ENCODE peak calls at places on chromosome 10, in ten cellular contexts. One of them, this sample, is unnamed.
A peak's percentile ranks its signal among the peaks of the same experiment; 100 is the strongest.

GRCh38 chr10:87095241-87095945 is 387 bp downstream of the SHLD2 start:
- DNase-seq in kidney epithelial cell: no peak
- DNase-seq in endothelial cell: peak; percentile 77
- DNase-seq in AG04450: peak; percentile 56
- DNase-seq in glutamatergic neuron: peak; percentile 78
- DNase-seq in GM20000: peak; percentile 84
- DNase-seq in transverse colon: peak; percentile 85
- DNase-seq in foreskin fibroblast: peak; percentile 86
- DNase-seq in PC-3: peak; percentile 59
- DNase-seq in HCT116: peak; percentile 35
- DNase-seq in this sample: peak; percentile 68

GRCh38 chr10:43415544-43415943 is 6.6 kb upstream of the HNRNPF start:
- DNase-seq in transverse colon: no peak
- DNase-seq in endothelial cell: no peak
- DNase-seq in PC-3: no peak
- DNase-seq in foreskin fibroblast: no peak
- DNase-seq in HCT116: no peak
- DNase-seq in GM20000: no peak
- DNase-seq in AG04450: no peak
- DNase-seq in kidney epithelial cell: no peak
- DNase-seq in glutamatergic neuron: no peak
- DNase-seq in this sample: no peak

GRCh38 chr10:5861269-5862031 is 28.2 kb downstream of the ANKRD16 start:
- DNase-seq in foreskin fibroblast: peak; percentile 78
- DNase-seq in GM20000: no peak
- DNase-seq in kidney epithelial cell: no peak
- DNase-seq in PC-3: peak; percentile 76
- DNase-seq in AG04450: peak; percentile 47
- DNase-seq in HCT116: peak; percentile 78
- DNase-seq in transverse colon: no peak
- DNase-seq in glutamatergic neuron: no peak
- DNase-seq in endothelial cell: no peak
- DNase-seq in this sample: no peak

GRCh38 chr10:120456626-120457430 is at the start of gene PLPP4:
- DNase-seq in GM20000: peak; percentile 59
- DNase-seq in PC-3: peak; percentile 53
- DNase-seq in endothelial cell: peak; percentile 35
- DNase-seq in HCT116: no peak
- DNase-seq in AG04450: no peak
- DNase-seq in foreskin fibroblast: no peak
- DNase-seq in glutamatergic neuron: peak; percentile 63
- DNase-seq in kidney epithelial cell: no peak
- DNase-seq in transverse colon: no peak
- DNase-seq in this sample: peak; percentile 45

GRCh38 chr10:103545771-103546281 is 52.3 kb downstream of the NEURL1 start:
- DNase-seq in AG04450: no peak
- DNase-seq in HCT116: no peak
- DNase-seq in glutamatergic neuron: no peak
- DNase-seq in kidney epithelial cell: no peak
- DNase-seq in endothelial cell: no peak
- DNase-seq in foreskin fibroblast: no peak
- DNase-seq in GM20000: peak; percentile 2
- DNase-seq in PC-3: no peak
- DNase-seq in transverse colon: no peak
- DNase-seq in this sample: no peak

GRCh38 chr10:103766751-103767509 is 88.4 kb downstream of the SH3PXD2A start:
- DNase-seq in endothelial cell: no peak
- DNase-seq in GM20000: no peak
- DNase-seq in glutamatergic neuron: no peak
- DNase-seq in kidney epithelial cell: no peak
- DNase-seq in PC-3: no peak
- DNase-seq in HCT116: no peak
- DNase-seq in foreskin fibroblast: no peak
- DNase-seq in transverse colon: no peak
- DNase-seq in AG04450: no peak
- DNase-seq in this sample: no peak

GRCh38 chr10:19651549-19651948 is 164.7 kb upstream of the PLXDC2 start:
- DNase-seq in endothelial cell: no peak
- DNase-seq in glutamatergic neuron: no peak
- DNase-seq in PC-3: no peak
- DNase-seq in foreskin fibroblast: peak; percentile 78
- DNase-seq in kidney epithelial cell: no peak
- DNase-seq in AG04450: peak; percentile 87
- DNase-seq in HCT116: no peak
- DNase-seq in GM20000: no peak
- DNase-seq in transverse colon: no peak
- DNase-seq in this sample: no peak

GRCh38 chr10:63375859-63376258 is 89.9 kb downstream of the JMJD1C start:
- DNase-seq in kidney epithelial cell: no peak
- DNase-seq in endothelial cell: no peak
- DNase-seq in glutamatergic neuron: no peak
- DNase-seq in AG04450: no peak
- DNase-seq in HCT116: no peak
- DNase-seq in PC-3: no peak
- DNase-seq in foreskin fibroblast: peak; percentile 67
- DNase-seq in transverse colon: no peak
- DNase-seq in GM20000: no peak
- DNase-seq in this sample: no peak

GRCh38 chr10:78575400-78575799 is 493.4 kb upstream of the ZMIZ1 start:
- DNase-seq in glutamatergic neuron: no peak
- DNase-seq in kidney epithelial cell: no peak
- DNase-seq in GM20000: no peak
- DNase-seq in transverse colon: no peak
- DNase-seq in AG04450: no peak
- DNase-seq in endothelial cell: no peak
- DNase-seq in foreskin fibroblast: no peak
- DNase-seq in PC-3: no peak
- DNase-seq in HCT116: no peak
- DNase-seq in this sample: no peak

GRCh38 chr10:104897679-104898078 is 256.6 kb downstream of the SORCS3 start:
- DNase-seq in PC-3: no peak
- DNase-seq in GM20000: no peak
- DNase-seq in HCT116: no peak
- DNase-seq in AG04450: no peak
- DNase-seq in glutamatergic neuron: no peak
- DNase-seq in foreskin fibroblast: no peak
- DNase-seq in endothelial cell: no peak
- DNase-seq in transverse colon: no peak
- DNase-seq in kidney epithelial cell: no peak
- DNase-seq in this sample: no peak

GRCh38 chr10:114096864-114097263 is 53.2 kb downstream of the ADRB1 start:
- DNase-seq in glutamatergic neuron: no peak
- DNase-seq in AG04450: no peak
- DNase-seq in GM20000: no peak
- DNase-seq in foreskin fibroblast: no peak
- DNase-seq in PC-3: no peak
- DNase-seq in transverse colon: no peak
- DNase-seq in endothelial cell: no peak
- DNase-seq in kidney epithelial cell: no peak
- DNase-seq in HCT116: no peak
- DNase-seq in this sample: no peak

GRCh38 chr10:90088008-90088322 is 386.6 kb downstream of the KIF20B start:
- DNase-seq in foreskin fibroblast: no peak
- DNase-seq in PC-3: no peak
- DNase-seq in transverse colon: no peak
- DNase-seq in endothelial cell: no peak
- DNase-seq in kidney epithelial cell: no peak
- DNase-seq in GM20000: no peak
- DNase-seq in AG04450: no peak
- DNase-seq in HCT116: no peak
- DNase-seq in glutamatergic neuron: no peak
- DNase-seq in this sample: no peak

GRCh38 chr10:90089724-90090123 is 388.3 kb downstream of the KIF20B start:
- DNase-seq in HCT116: no peak
- DNase-seq in endothelial cell: no peak
- DNase-seq in kidney epithelial cell: no peak
- DNase-seq in foreskin fibroblast: no peak
- DNase-seq in GM20000: no peak
- DNase-seq in glutamatergic neuron: no peak
- DNase-seq in PC-3: no peak
- DNase-seq in transverse colon: no peak
- DNase-seq in AG04450: no peak
- DNase-seq in this sample: no peak

GRCh38 chr10:90087197-90088007 is 386.0 kb downstream of the KIF20B start:
- DNase-seq in glutamatergic neuron: no peak
- DNase-seq in AG04450: no peak
- DNase-seq in endothelial cell: no peak
- DNase-seq in foreskin fibroblast: peak; percentile 75
- DNase-seq in GM20000: peak; percentile 50
- DNase-seq in HCT116: peak; percentile 98
- DNase-seq in transverse colon: no peak
- DNase-seq in kidney epithelial cell: peak; percentile 26
- DNase-seq in PC-3: peak; percentile 87
- DNase-seq in this sample: no peak
- TF ChIP-seq CTCF in glutamatergic neuron: no peak
- TF ChIP-seq CTCF in AG04450: no peak
- TF ChIP-seq CTCF in endothelial cell: no peak
- TF ChIP-seq CTCF in foreskin fibroblast: no peak
- TF ChIP-seq CTCF in GM20000: no peak
- TF ChIP-seq CTCF in HCT116: no peak
- TF ChIP-seq CTCF in transverse colon: no peak
- TF ChIP-seq CTCF in kidney epithelial cell: no peak
- TF ChIP-seq CTCF in PC-3: no peak
- TF ChIP-seq CTCF in this sample: no peak

DNA sequence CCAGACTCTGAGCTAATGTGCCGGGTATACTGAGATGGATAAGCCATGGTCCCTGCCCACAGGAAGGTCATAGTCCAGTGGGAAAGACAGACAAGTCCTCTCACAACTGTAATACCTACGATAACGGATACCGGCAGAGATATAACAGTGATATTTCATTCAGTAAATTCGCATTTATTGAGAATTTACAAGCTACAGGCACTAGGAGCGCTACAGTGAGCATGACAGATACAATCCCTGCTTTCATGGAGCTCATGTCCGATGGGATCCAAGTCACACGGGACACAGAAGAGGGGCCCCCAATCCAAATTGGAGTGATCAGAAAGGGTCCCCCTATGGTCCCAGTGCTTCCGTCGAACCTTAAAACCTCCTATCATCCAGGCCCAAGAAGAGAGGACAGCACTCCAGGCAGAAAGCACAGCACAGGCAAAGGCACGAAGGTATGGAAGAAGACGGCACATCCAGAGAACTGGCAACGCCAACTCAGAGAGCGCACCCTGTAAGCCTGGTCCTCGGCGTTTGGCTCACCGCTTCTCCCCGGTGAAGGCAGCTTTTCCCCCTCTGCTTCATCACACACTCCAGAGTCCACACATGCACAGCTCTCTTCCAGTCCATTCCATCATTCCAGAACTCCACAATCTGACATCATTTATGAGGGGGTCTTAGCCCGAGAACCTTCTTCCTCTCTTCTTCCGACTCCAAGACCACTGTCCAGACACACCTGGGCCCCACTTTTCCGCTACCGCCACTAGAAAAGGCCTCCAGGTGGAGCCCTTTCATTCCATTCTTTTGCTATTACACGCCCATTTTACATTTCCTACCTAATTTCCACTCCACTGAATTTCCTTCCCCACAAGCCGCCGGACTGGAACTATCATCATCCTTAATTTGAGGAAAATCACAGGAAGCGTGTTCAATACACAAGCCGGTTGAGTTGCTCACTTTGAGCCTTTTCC is 47.8 kb upstream of the NKX2-3 start:
- DNase-seq in kidney epithelial cell: no peak
- DNase-seq in PC-3: peak; percentile 53
- DNase-seq in AG04450: no peak
- DNase-seq in transverse colon: no peak
- DNase-seq in HCT116: no peak
- DNase-seq in endothelial cell: peak; percentile 35
- DNase-seq in GM20000: no peak
- DNase-seq in foreskin fibroblast: no peak
- DNase-seq in glutamatergic neuron: no peak
- DNase-seq in this sample: no peak
- TF ChIP-seq CTCF in kidney epithelial cell: peak; percentile 17
- TF ChIP-seq CTCF in PC-3: peak; percentile 60
- TF ChIP-seq CTCF in AG04450: no peak
- TF ChIP-seq CTCF in transverse colon: peak; percentile 39
- TF ChIP-seq CTCF in HCT116: peak; percentile 79
- TF ChIP-seq CTCF in endothelial cell: no peak
- TF ChIP-seq CTCF in GM20000: no peak
- TF ChIP-seq CTCF in foreskin fibroblast: no peak
- TF ChIP-seq CTCF in glutamatergic neuron: no peak
- TF ChIP-seq CTCF in this sample: peak; percentile 63

DNA sequence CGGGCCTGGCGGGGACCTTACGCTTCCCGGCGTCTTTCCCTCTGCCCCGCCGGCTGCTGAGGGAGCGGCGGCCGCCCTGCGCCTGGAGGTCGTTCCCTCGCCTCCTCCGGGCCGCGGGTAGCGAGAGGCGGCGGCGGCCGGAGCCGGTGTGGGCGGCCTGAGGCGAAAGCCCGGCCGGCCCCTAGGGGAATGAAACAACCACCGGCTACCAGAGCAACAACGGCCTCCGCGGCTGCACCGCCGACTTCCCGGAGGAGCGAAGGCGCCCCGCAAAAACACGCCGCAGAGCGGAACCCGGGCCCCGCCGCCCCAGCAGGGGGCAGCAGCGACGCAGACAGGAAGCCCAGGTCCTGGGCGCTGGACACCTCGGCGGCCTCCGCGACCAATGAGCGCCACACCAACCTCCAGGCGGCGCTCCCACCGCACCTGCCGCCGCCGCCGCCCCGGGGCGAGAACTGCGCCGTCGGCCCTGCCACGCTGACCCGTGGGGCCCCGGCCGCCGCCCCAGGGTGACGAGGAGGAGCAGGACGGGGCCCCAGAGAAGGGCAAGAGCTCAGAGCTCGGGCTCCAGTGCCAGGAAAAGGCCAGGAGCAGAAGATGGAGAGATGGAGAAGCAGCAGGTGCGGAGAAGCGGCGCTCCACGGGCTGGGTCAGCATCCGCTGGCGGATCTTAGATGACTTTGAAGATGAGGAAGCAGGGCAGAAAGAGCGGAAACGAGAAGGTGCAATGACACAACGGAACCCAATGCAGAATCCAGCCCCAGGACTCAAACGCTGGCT is 10.4 kb upstream of the ACSM6 start:
- DNase-seq in kidney epithelial cell: peak; percentile 29
- DNase-seq in AG04450: peak; percentile 58
- DNase-seq in foreskin fibroblast: peak; percentile 67
- DNase-seq in transverse colon: peak; percentile 92
- DNase-seq in HCT116: peak; percentile 73
- DNase-seq in PC-3: peak; percentile 85
- DNase-seq in glutamatergic neuron: peak; percentile 94
- DNase-seq in endothelial cell: peak; percentile 97
- DNase-seq in GM20000: peak; percentile 95
- DNase-seq in this sample: peak; percentile 92
- TF ChIP-seq CTCF in kidney epithelial cell: peak; percentile 87
- TF ChIP-seq CTCF in AG04450: peak; percentile 81
- TF ChIP-seq CTCF in foreskin fibroblast: peak; percentile 85
- TF ChIP-seq CTCF in transverse colon: peak; percentile 76
- TF ChIP-seq CTCF in HCT116: peak; percentile 98
- TF ChIP-seq CTCF in PC-3: peak; percentile 87
- TF ChIP-seq CTCF in glutamatergic neuron: peak; percentile 98
- TF ChIP-seq CTCF in endothelial cell: peak; percentile 97
- TF ChIP-seq CTCF in GM20000: peak; percentile 83
- TF ChIP-seq CTCF in this sample: peak; percentile 100

DNA sequence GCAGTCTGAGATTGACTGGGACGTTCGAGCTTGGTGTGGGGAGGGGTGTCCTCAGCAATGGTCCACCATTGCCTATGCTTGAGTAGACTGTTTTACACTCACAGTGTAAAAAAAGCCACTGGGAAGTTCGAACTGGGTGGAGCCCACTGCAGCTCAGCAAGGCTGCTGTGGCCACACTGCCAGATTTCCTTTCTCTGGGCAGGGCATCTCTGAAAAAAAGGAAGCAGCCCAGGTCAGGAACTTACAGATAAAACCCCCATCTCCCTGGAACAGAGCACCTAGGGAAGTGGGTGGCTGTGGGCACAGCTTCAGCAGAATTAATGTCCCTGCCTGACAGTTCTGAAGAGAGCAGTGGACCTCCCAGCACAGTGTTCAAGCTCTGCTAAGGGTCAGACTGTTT is 80.3 kb downstream of the BICC1 start:
- DNase-seq in PC-3: no peak
- DNase-seq in HCT116: no peak
- DNase-seq in glutamatergic neuron: no peak
- DNase-seq in foreskin fibroblast: no peak
- DNase-seq in AG04450: no peak
- DNase-seq in GM20000: no peak
- DNase-seq in transverse colon: no peak
- DNase-seq in kidney epithelial cell: no peak
- DNase-seq in endothelial cell: peak; percentile 4
- DNase-seq in this sample: no peak
- TF ChIP-seq CTCF in PC-3: no peak
- TF ChIP-seq CTCF in HCT116: no peak
- TF ChIP-seq CTCF in glutamatergic neuron: no peak
- TF ChIP-seq CTCF in foreskin fibroblast: no peak
- TF ChIP-seq CTCF in AG04450: no peak
- TF ChIP-seq CTCF in GM20000: no peak
- TF ChIP-seq CTCF in transverse colon: no peak
- TF ChIP-seq CTCF in kidney epithelial cell: no peak
- TF ChIP-seq CTCF in endothelial cell: no peak
- TF ChIP-seq CTCF in this sample: no peak

This sample was measured in progenitor cell of endocrine pancreas.